ENCODE peak calls at places on chromosomes 12 and 14, in four cellular contexts. One of them, this sample, is unnamed.

GRCh38 chr12:39803151-39803550 is 183.5 kb upstream of the ABCD2 start:
- DNase-seq in cardiac muscle cell: no peak
- DNase-seq in upper lobe of left lung: no peak
- DNase-seq in fibroblast of mammary gland: no peak
- DNase-seq in this sample: no peak

GRCh38 chr14:36771256-36771655 is 109.6 kb downstream of the PAX9 start:
- DNase-seq in fibroblast of mammary gland: no peak
- DNase-seq in cardiac muscle cell: no peak
- DNase-seq in upper lobe of left lung: no peak
- DNase-seq in this sample: no peak

GRCh38 chr12:126389215-126389841 is 1324.1 kb downstream of the AACS start:
- DNase-seq in upper lobe of left lung: no peak
- DNase-seq in fibroblast of mammary gland: peak; percentile 82
- DNase-seq in cardiac muscle cell: peak; percentile 75
- DNase-seq in this sample: no peak

GRCh38 chr12:99119943-99120342 is 474.9 kb downstream of the APAF1 start:
- DNase-seq in fibroblast of mammary gland: no peak
- DNase-seq in cardiac muscle cell: no peak
- DNase-seq in upper lobe of left lung: peak; percentile 10
- DNase-seq in this sample: no peak

GRCh38 chr14:58104808-58105207 is 47.2 kb downstream of the ARMH4 start:
- DNase-seq in cardiac muscle cell: peak; percentile 54
- DNase-seq in fibroblast of mammary gland: peak; percentile 79
- DNase-seq in upper lobe of left lung: no peak
- DNase-seq in this sample: no peak

GRCh38 chr12:119180380-119181040 is 1.8 kb downstream of the HSPB8 start:
- DNase-seq in cardiac muscle cell: peak; percentile 79
- DNase-seq in upper lobe of left lung: peak; percentile 41
- DNase-seq in fibroblast of mammary gland: peak; percentile 68
- DNase-seq in this sample: no peak

GRCh38 chr12:14111230-14111865 is 129.9 kb upstream of the GRIN2B start:
- DNase-seq in cardiac muscle cell: no peak
- DNase-seq in fibroblast of mammary gland: no peak
- DNase-seq in upper lobe of left lung: no peak
- DNase-seq in this sample: no peak

GRCh38 chr12:8698830-8699330 is 1.1 kb downstream of the RIMKLB start:
- DNase-seq in fibroblast of mammary gland: peak; percentile 30
- DNase-seq in cardiac muscle cell: no peak
- DNase-seq in upper lobe of left lung: no peak
- DNase-seq in this sample: no peak

GRCh38 chr12:46963977-46964376 is 115.4 kb upstream of the PCED1B start:
- DNase-seq in upper lobe of left lung: no peak
- DNase-seq in cardiac muscle cell: peak; percentile 68
- DNase-seq in fibroblast of mammary gland: peak; percentile 52
- DNase-seq in this sample: no peak

GRCh38 chr14:70917633-70918032 is 10.4 kb downstream of the PCNX1 start:
- DNase-seq in fibroblast of mammary gland: no peak
- DNase-seq in cardiac muscle cell: no peak
- DNase-seq in upper lobe of left lung: no peak
- DNase-seq in this sample: no peak

GRCh38 chr14:90560529-90560928 is 163.7 kb downstream of the CALM1 start:
- DNase-seq in upper lobe of left lung: no peak
- DNase-seq in cardiac muscle cell: no peak
- DNase-seq in fibroblast of mammary gland: no peak
- DNase-seq in this sample: no peak

GRCh38 chr12:84421103-84421502 is 491.5 kb downstream of the SLC6A15 start:
- DNase-seq in fibroblast of mammary gland: no peak
- DNase-seq in cardiac muscle cell: no peak
- DNase-seq in upper lobe of left lung: no peak
- DNase-seq in this sample: no peak

GRCh38 chr14:101955695-101956161 is 8.6 kb upstream of the DYNC1H1 start:
- DNase-seq in fibroblast of mammary gland: no peak
- DNase-seq in cardiac muscle cell: no peak
- DNase-seq in upper lobe of left lung: peak; percentile 78
- DNase-seq in this sample: peak; percentile 48

GRCh38 chr14:89138846-89139245 is 278.2 kb downstream of the FOXN3 start:
- DNase-seq in fibroblast of mammary gland: no peak
- DNase-seq in cardiac muscle cell: no peak
- DNase-seq in upper lobe of left lung: peak; percentile 25
- DNase-seq in this sample: no peak

GRCh38 chr14:31950760-31951637 is 126.1 kb upstream of the ARHGAP5 start:
- DNase-seq in cardiac muscle cell: peak; percentile 70
- DNase-seq in fibroblast of mammary gland: peak; percentile 62
- DNase-seq in upper lobe of left lung: peak; percentile 40
- DNase-seq in this sample: no peak

GRCh38 chr12:50112456-50113218 is 601 bp downstream of the COX14 start:
- DNase-seq in upper lobe of left lung: no peak
- DNase-seq in cardiac muscle cell: no peak
- DNase-seq in fibroblast of mammary gland: peak; percentile 45
- DNase-seq in this sample: peak; percentile 74

GRCh38 chr14:88359500-88359899 is 26.0 kb upstream of the SPATA7 start:
- DNase-seq in cardiac muscle cell: no peak
- DNase-seq in upper lobe of left lung: no peak
- DNase-seq in fibroblast of mammary gland: no peak
- DNase-seq in this sample: no peak

GRCh38 chr12:42299392-42300308 is 26.2 kb downstream of the ZCRB1 start:
- DNase-seq in upper lobe of left lung: no peak
- DNase-seq in cardiac muscle cell: peak; percentile 39
- DNase-seq in fibroblast of mammary gland: peak; percentile 58
- DNase-seq in this sample: no peak

GRCh38 chr12:26135571-26135970 is 10.7 kb upstream of the BHLHE41 start:
- DNase-seq in upper lobe of left lung: no peak
- DNase-seq in fibroblast of mammary gland: no peak
- DNase-seq in cardiac muscle cell: no peak
- DNase-seq in this sample: no peak

GRCh38 chr12:28767836-28768348 is 381.2 kb upstream of the FAR2 start:
- DNase-seq in fibroblast of mammary gland: peak; percentile 42
- DNase-seq in cardiac muscle cell: peak; percentile 15
- DNase-seq in upper lobe of left lung: no peak
- DNase-seq in this sample: no peak

GRCh38 chr12:10252201-10252600 is 39.5 kb downstream of the GABARAPL1 start:
- DNase-seq in fibroblast of mammary gland: no peak
- DNase-seq in cardiac muscle cell: no peak
- DNase-seq in upper lobe of left lung: no peak
- DNase-seq in this sample: no peak

GRCh38 chr12:73460212-73460611 is 1077.4 kb upstream of the ATXN7L3B start:
- DNase-seq in upper lobe of left lung: no peak
- DNase-seq in cardiac muscle cell: no peak
- DNase-seq in fibroblast of mammary gland: no peak
- DNase-seq in this sample: no peak

GRCh38 chr14:40850191-40850590 is 756.5 kb upstream of the LRFN5 start:
- DNase-seq in fibroblast of mammary gland: no peak
- DNase-seq in upper lobe of left lung: no peak
- DNase-seq in cardiac muscle cell: no peak
- DNase-seq in this sample: no peak

GRCh38 chr14:40859065-40859464 is 747.6 kb upstream of the LRFN5 start:
- DNase-seq in upper lobe of left lung: no peak
- DNase-seq in fibroblast of mammary gland: no peak
- DNase-seq in cardiac muscle cell: no peak
- DNase-seq in this sample: no peak

GRCh38 chr14:40855343-40855742 is 751.3 kb upstream of the LRFN5 start:
- DNase-seq in fibroblast of mammary gland: no peak
- DNase-seq in cardiac muscle cell: no peak
- DNase-seq in upper lobe of left lung: no peak
- DNase-seq in this sample: no peak
- H3K4me3 ChIP-seq in fibroblast of mammary gland: no peak overlapping the region
- H3K4me3 ChIP-seq in cardiac muscle cell: no peak overlapping the region
- H3K4me3 ChIP-seq in upper lobe of left lung: no peak overlapping the region
- H3K4me3 ChIP-seq in this sample: no peak overlapping the region

DNA sequence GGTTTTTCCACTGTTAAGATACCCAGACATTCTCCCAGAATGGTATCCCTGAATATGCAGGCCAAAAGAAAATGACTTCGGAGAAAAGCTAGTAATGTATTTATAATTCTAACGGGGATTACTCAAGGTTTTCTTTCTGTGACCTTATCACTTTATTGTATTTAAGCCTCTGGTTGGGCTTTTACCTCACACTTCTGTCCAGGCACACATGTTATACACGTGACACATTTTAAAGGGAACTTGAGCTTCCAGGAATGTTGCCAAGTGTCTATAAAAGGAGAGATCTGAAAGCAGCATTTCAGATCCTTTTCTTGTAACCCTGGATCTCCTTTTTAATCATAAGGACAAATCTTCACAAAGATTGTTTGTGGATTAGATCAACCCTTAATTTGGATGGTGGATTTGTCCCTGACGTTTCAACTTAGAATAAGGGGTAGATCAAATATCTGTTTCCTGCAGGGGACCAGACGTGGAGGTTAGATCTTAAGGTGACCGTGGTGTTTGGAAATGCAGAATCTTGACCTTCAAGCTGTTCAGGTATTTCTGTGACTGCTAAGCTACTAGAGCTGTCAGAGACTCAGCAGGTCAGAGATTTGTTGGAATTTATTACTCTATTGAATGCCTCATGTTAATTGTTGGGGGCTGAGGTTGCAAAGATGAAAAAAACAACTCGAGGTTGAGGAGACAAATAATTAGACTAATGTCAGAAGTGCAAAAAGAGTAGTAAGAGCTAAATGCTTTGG is 1.5 kb downstream of the CIPC start:
- DNase-seq in fibroblast of mammary gland: peak; percentile 83
- DNase-seq in cardiac muscle cell: peak; percentile 73
- DNase-seq in upper lobe of left lung: no peak
- DNase-seq in this sample: no peak
- H3K4me3 ChIP-seq in fibroblast of mammary gland: peak overlapping the region; percentile 99
- H3K4me3 ChIP-seq in cardiac muscle cell: peak overlapping the region; percentile 88
- H3K4me3 ChIP-seq in upper lobe of left lung: no peak overlapping the region
- H3K4me3 ChIP-seq in this sample: peak overlapping the region; percentile 94

GRCh38 chr12:23083267-23083666 is 458.3 kb downstream of the ETNK1 start:
- DNase-seq in cardiac muscle cell: peak; percentile 61
- DNase-seq in fibroblast of mammary gland: peak; percentile 98
- DNase-seq in upper lobe of left lung: no peak
- DNase-seq in this sample: no peak

GRCh38 chr12:23088594-23088993 is 463.6 kb downstream of the ETNK1 start:
- DNase-seq in cardiac muscle cell: no peak
- DNase-seq in fibroblast of mammary gland: no peak
- DNase-seq in upper lobe of left lung: no peak
- DNase-seq in this sample: no peak

DNA sequence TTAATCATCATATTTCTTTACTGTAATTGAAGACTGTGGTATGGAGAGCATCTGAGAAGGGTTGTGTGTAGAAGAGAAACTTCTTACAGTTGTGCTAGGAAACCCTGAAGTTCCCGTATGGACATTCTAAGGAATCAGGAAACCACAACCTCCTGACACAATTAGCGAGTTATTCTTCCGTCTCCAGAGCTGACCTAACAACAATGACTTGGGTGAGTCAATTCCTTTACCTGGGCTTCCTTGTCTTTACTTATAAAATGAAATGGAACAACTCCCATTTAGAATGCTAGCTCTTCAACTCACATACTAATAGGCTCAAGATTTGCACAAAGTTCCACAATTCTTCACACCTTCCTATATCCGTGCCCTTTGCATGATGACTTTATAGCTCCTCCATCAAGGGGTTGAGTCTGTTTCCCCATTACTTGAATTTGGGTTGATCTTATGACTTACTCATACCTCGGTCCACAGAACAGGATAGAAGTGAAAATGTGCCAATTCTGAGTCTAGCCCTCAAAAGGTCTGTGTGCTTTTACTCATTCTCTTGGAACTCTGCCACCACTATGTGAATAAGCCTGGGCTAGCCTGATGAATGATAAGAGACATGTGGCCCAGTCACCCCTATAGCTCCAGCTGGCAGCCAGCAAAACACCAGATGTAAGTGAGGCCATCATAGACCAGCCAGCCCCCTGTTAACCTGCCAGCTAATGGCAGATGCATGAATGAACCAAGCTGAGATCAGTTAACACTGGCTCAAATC is 459.4 kb downstream of the ETNK1 start:
- DNase-seq in upper lobe of left lung: no peak
- DNase-seq in cardiac muscle cell: peak; percentile 83
- DNase-seq in fibroblast of mammary gland: peak; percentile 99
- DNase-seq in this sample: no peak
- H3K4me3 ChIP-seq in upper lobe of left lung: no peak overlapping the region
- H3K4me3 ChIP-seq in cardiac muscle cell: no peak overlapping the region
- H3K4me3 ChIP-seq in fibroblast of mammary gland: no peak overlapping the region
- H3K4me3 ChIP-seq in this sample: no peak overlapping the region

DNA sequence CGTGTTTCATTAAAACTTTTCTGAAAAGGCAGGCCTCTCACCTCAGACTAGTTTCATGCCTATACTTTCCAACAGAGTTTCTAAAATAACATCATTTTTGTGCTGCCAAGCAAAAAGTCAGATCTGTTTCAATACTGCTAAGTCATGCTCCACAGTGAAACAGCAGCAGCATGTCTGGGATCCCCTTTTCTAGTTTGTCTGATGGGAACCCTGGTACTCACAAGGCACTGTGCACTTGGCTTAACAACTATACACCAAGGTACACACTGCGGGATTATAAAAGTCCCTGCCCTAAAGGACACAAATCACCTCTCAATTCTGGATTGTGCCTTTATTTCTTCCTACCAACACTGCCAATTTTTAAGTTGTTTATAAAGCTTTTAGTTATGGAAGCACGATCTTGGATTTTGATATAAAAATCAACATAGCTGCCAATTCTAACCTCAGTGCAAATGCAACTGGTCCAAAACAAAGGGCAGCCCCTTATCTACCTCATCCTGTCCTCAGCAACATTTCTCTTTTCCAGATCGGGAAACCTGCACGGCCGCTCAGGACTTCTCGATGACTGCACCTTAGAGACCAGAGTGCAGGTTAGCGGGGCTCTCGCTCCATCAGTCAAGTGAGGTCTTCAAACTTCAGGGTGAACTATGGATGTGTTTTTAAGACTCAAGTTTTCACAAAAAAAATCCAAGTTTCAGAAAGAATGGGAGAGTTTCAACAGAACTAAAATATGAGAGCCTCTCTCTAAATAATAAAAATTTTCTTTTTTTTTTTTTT is 1.7 kb upstream of the EIF5 start:
- DNase-seq in upper lobe of left lung: no peak
- DNase-seq in cardiac muscle cell: no peak
- DNase-seq in fibroblast of mammary gland: no peak
- DNase-seq in this sample: no peak
- H3K4me3 ChIP-seq in upper lobe of left lung: no peak overlapping the region
- H3K4me3 ChIP-seq in cardiac muscle cell: peak overlapping the region; percentile 89
- H3K4me3 ChIP-seq in fibroblast of mammary gland: no peak overlapping the region
- H3K4me3 ChIP-seq in this sample: no peak overlapping the region

This sample was measured in ascending aorta.